ENCODE peak calls at places on chromosomes 4 and X, in seven cellular contexts. C is endothelial cell; T is PC-9; E is lung; H is CD8-positive, alpha-beta T cell; O is transverse colon; I is cardiac fibroblast. A is an unnamed sample.

GRCh38 chr4:85475631-85476233 is 782 bp downstream of the ARHGAP24 start:
- DNase-seq in E (no peak), O (no peak), T (no peak), C (peak), I (peak), H (no peak), A (peak)

GRCh38 chr4:168867128-168867527 is 142.9 kb downstream of the CBR4 start:
- DNase-seq in H (no peak), E (no peak), C (no peak), T (no peak), I (peak), O (no peak), A (no peak)

GRCh38 chr4:70992354-70992753 is 1.1 kb upstream of the DCK start:
- DNase-seq in H (no peak), O (peak), E (no peak), I (no peak), T (no peak), C (no peak), A (no peak)

GRCh38 chr4:184102488-184102887 is 115.2 kb downstream of the ENPP6 start:
- DNase-seq in H (no peak), T (no peak), O (no peak), I (no peak), C (no peak), E (no peak), A (no peak)

GRCh38 chr4:55297346-55297745 is 48.7 kb upstream of the SRD5A3 start:
- DNase-seq in T (peak), O (no peak), E (no peak), C (no peak), H (no peak), I (peak), A (no peak)

GRCh38 chr4:56134272-56134671 is 185.5 kb downstream of the CEP135 start:
- DNase-seq in O (peak), H (no peak), T (no peak), E (peak), C (peak), I (peak), A (no peak)

GRCh38 chrX:130625381-130625780 is 223.6 kb downstream of the RBMX2 start:
- DNase-seq in H (no peak), E (no peak), I (no peak), C (no peak), O (no peak), T (no peak), A (no peak)

GRCh38 chrX:63441717-63442116 is 90.6 kb upstream of the SPIN4 start:
- DNase-seq in O (peak), H (no peak), C (no peak), T (no peak), E (no peak), I (no peak), A (no peak)

GRCh38 chr4:140556372-140557085 is 12.2 kb downstream of the UCP1 start:
- DNase-seq in H (no peak), I (no peak), C (no peak), O (no peak), T (no peak), E (no peak), A (no peak)

GRCh38 chrX:69221239-69222102 is 56.2 kb upstream of the PJA1 start:
- DNase-seq in E (no peak), C (no peak), I (no peak), T (no peak), H (no peak), O (no peak), A (no peak)

GRCh38 chrX:3592184-3592583 is 121.3 kb downstream of the PRKX start:
- DNase-seq in O (no peak), I (no peak), E (no peak), H (no peak), T (no peak), C (no peak), A (no peak)

GRCh38 chrX:111041018-111041462 is 55.0 kb upstream of the PAK3 start:
- DNase-seq in T (no peak), E (no peak), O (no peak), H (no peak), I (peak), C (no peak), A (no peak)

GRCh38 chr4:41652971-41653370 is 95.6 kb downstream of the PHOX2B start:
- DNase-seq in C (no peak), T (no peak), O (no peak), I (no peak), E (no peak), H (no peak), A (no peak)

GRCh38 chr4:68581382-68582338 is 5.5 kb upstream of the UGT2B17 start:
- DNase-seq in O (no peak), T (no peak), I (no peak), C (no peak), E (no peak), H (no peak), A (no peak)

GRCh38 chr4:153533387-153533786 is 67.2 kb downstream of the TMEM131L start:
- DNase-seq in C (no peak), T (no peak), O (no peak), H (no peak), E (no peak), I (no peak), A (no peak)

GRCh38 chr4:141158219-141158618 is 24.9 kb upstream of the RNF150 start:
- DNase-seq in C (no peak), I (peak), H (no peak), O (no peak), E (no peak), T (no peak), A (no peak)

GRCh38 chr4:168651864-168652263 is 155.0 kb downstream of the PALLD start:
- DNase-seq in C (no peak), O (no peak), E (no peak), I (no peak), T (no peak), H (no peak), A (no peak)

GRCh38 chr4:144518181-144518895 is 127.6 kb upstream of the HHIP start:
- DNase-seq in T (no peak), O (no peak), C (no peak), H (no peak), E (no peak), I (peak), A (no peak)

GRCh38 chrX:31091819-31092218 is 20.0 kb upstream of the FTHL17 start:
- DNase-seq in C (no peak), O (no peak), I (no peak), E (no peak), T (no peak), H (no peak), A (no peak)

GRCh38 chr4:108029321-108029720 is 39.6 kb downstream of the HADH start:
- DNase-seq in O (no peak), T (no peak), I (no peak), E (no peak), C (no peak), H (no peak), A (no peak)

GRCh38 chrX:19846995-19847790 is 40.2 kb downstream of the SH3KBP1 start:
- DNase-seq in H (no peak), T (peak), C (no peak), E (no peak), O (no peak), I (peak), A (no peak)

GRCh38 chr4:43556262-43556661 is 663.7 kb downstream of the GRXCR1 start:
- DNase-seq in O (no peak), T (no peak), I (no peak), E (no peak), H (no peak), C (no peak), A (no peak)

GRCh38 chrX:104254442-104255115 is at the start of gene ESX1:
- DNase-seq in H (no peak), E (no peak), I (peak), O (no peak), C (peak), T (no peak), A (no peak)

GRCh38 chr4:47442980-47443379 is 20.5 kb downstream of the COMMD8 start:
- DNase-seq in I (no peak), T (no peak), E (no peak), H (no peak), O (no peak), C (no peak), A (no peak)

GRCh38 chrX:21151051-21151450 is 223.2 kb upstream of the CNKSR2 start:
- DNase-seq in E (no peak), O (no peak), C (no peak), I (no peak), T (no peak), H (no peak), A (no peak)

GRCh38 chr4:177371452-177371851 is 61.8 kb downstream of the NEIL3 start:
- DNase-seq in E (no peak), O (no peak), I (no peak), C (no peak), T (no peak), H (no peak), A (no peak)

GRCh38 chr4:114488301-114488982 is 110.2 kb upstream of the UGT8 start:
- DNase-seq in C (no peak), H (no peak), O (no peak), T (no peak), I (no peak), E (no peak), A (no peak)

GRCh38 chr4:1400861-1401408 is 5.3 kb downstream of the NKX1-1 start:
- DNase-seq in E (no peak), T (no peak), C (no peak), H (no peak), O (no peak), I (no peak), A (peak)

DNA sequence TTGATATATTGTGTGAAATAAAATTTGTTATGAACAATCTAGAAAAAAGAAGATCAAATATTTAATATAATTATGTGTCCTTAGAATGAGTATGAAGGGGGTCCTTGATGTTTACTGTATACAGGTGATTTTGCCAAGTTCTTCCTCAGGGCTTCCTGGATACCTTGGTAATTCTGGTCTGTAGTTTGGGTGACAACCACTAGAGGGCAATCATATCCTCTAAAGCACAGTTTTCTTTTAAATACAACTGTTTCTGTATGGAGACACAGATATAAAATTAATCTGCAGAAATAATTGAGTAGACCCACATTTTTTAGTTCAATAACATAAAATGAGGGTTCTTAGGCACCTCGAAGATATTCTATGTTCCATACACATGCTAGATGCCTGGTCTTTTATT is 157.7 kb downstream of the SPANXN1 start:
- DNase-seq in H (no peak), O (no peak), C (peak), I (peak), E (no peak), T (peak), A (no peak)
- TF ChIP-seq CTCF in H (no peak), O (no peak), C (peak), I (peak), E (peak), T (peak), A (peak)

GRCh38 chr4:23835814-23836478 is 53.9 kb downstream of the PPARGC1A start:
- DNase-seq in C (no peak), O (no peak), H (no peak), I (no peak), E (no peak), T (no peak), A (no peak)
- TF ChIP-seq CTCF in C (no peak), O (no peak), H (no peak), I (no peak), E (no peak), T (no peak), A (no peak)

GRCh38 chrX:346034-346813 is 27.6 kb upstream of the GTPBP6 start:
- DNase-seq in C (no peak), H (no peak), E (no peak), O (no peak), I (no peak), T (no peak), A (no peak)
- TF ChIP-seq CTCF in C (no peak), H (no peak), E (no peak), O (no peak), I (no peak), T (no peak), A (no peak)

DNA sequence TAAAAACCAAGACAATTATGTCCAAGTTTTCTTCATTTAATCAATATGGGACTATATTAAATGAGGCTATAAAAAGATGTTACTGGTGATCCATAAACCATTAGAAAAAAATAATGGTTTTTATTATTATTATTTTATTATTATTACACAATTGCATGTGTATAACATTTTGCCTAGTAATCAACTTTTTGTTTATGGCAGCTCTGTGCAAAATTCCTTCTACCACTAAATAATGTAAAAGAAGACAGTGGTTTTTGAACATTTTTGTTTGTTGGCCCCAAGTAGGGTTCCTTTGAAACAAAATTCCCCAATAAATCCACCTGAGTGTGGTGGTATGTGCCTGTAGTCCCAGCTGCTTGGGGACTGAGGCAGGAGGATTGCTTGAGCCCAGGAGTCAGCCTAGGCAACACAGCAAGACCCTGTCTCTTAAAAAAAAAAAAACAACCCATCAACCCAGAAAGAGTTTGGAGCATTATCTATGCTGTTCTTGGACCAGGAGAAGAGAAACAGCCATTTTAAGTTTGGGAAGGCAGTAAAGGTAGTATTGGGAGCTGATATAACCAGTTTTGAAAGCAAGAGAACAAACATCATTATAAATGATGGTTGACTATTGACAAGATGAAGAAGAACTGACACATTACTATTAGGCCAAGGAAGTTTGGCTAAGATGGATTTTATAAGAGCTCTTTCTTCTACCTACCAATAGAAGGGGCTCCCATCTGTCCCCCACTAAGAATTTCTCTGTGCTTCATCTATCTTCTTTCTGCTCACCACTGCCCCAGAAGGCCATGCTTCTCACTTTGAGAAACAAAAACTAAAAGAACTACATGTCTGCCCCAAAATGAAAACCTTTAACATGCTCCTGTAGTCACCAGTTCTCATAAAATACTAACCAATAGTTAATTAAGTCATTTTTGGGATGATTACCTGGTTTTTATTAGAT is 2.2 kb downstream of the TMEM156 start:
- DNase-seq in I (no peak), O (no peak), H (no peak), C (no peak), T (no peak), E (no peak), A (no peak)
- TF ChIP-seq CTCF in I (no peak), O (no peak), H (no peak), C (no peak), T (no peak), E (no peak), A (no peak)

GRCh38 chr4:166252487-166253402 is 379.7 kb downstream of the TLL1 start:
- DNase-seq in C (no peak), I (peak), E (no peak), H (no peak), O (no peak), T (no peak), A (no peak)
- TF ChIP-seq CTCF in C (peak), I (peak), E (no peak), H (no peak), O (peak), T (peak), A (peak)

GRCh38 chr4:11626046-11626445 is 197.4 kb upstream of the HS3ST1 start:
- DNase-seq in C (no peak), I (no peak), H (no peak), O (no peak), E (no peak), T (no peak), A (no peak)

GRCh38 chr4:11625206-11625605 is 196.5 kb upstream of the HS3ST1 start:
- DNase-seq in I (no peak), T (no peak), C (no peak), O (no peak), E (no peak), H (no peak), A (no peak)

GRCh38 chr4:11624370-11624769 is 195.7 kb upstream of the HS3ST1 start:
- DNase-seq in H (no peak), E (no peak), I (no peak), C (no peak), O (no peak), T (peak), A (no peak)

GRCh38 chr4:11622961-11623725 is 194.4 kb upstream of the HS3ST1 start:
- DNase-seq in T (no peak), H (no peak), E (no peak), O (no peak), C (no peak), I (no peak), A (no peak)

GRCh38 chr4:11623726-11624037 is 195.0 kb upstream of the HS3ST1 start:
- DNase-seq in C (peak), H (no peak), O (peak), I (peak), E (peak), T (no peak), A (peak)
- TF ChIP-seq CTCF in C (no peak), H (no peak), O (peak), I (peak), E (no peak), T (peak), A (peak)

GRCh38 chr4:12409507-12410190 is 981.0 kb upstream of the HS3ST1 start:
- DNase-seq in T (no peak), C (no peak), H (no peak), O (no peak), E (no peak), I (peak), A (no peak)
- TF ChIP-seq CTCF in T (no peak), C (no peak), H (no peak), O (no peak), E (no peak), I (peak), A (no peak)

GRCh38 chr4:6855692-6856297 is 53.8 kb upstream of the TBC1D14 start:
- DNase-seq in H (no peak), O (no peak), C (no peak), I (peak), T (peak), E (no peak), A (no peak)

GRCh38 chr4:6858997-6859396 is 50.6 kb upstream of the TBC1D14 start:
- DNase-seq in T (no peak), C (no peak), H (no peak), I (no peak), E (no peak), O (no peak), A (no peak)

GRCh38 chr4:6856391-6856790 is 53.2 kb upstream of the TBC1D14 start:
- DNase-seq in T (no peak), I (no peak), C (no peak), H (no peak), E (no peak), O (no peak), A (no peak)

GRCh38 chr4:6857009-6857882 is 52.4 kb upstream of the TBC1D14 start:
- DNase-seq in I (no peak), E (no peak), T (no peak), C (no peak), H (no peak), O (no peak), A (no peak)

DNA sequence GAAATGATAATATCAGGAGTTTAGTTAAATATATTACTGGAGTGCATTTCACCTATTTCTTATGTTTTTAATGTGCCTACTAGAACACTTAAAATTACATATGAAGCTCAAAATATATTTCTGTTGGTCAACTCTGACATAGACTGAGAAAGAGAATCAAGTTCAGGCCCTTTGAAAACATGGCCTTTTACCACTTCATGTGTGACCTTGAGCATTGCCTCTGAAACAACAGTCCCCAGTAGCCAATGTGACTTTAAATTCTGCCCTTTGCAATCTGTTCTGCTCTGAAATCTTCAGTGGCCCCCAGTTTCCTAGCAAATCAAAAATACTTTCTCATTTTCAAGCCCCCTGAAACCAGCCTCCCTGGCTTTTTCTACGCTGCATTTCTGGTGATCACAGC is 50.1 kb upstream of the TBC1D14 start:
- DNase-seq in T (no peak), O (no peak), C (no peak), E (no peak), I (no peak), H (no peak), A (no peak)
- TF ChIP-seq CTCF in T (no peak), O (no peak), C (no peak), E (no peak), I (no peak), H (no peak), A (no peak)